ENCODE peak calls at places on chromosomes 13 and 19, in nine cellular contexts. H, G, V, D, Q, C, Y, S and T are unnamed samples.

GRCh38 chr19:58460039-58460438 is 6.8 kb upstream of the ZNF324 start:
- DNase-seq in Y (no peak), C (no peak), S (no peak), Q (no peak), H (no peak), G (no peak), D (no peak), V (no peak), T (no peak)

GRCh38 chr19:412356-413355 is 3.7 kb upstream of the C2CD4C start:
- DNase-seq in Y (no peak), G (no peak), S (no peak), Q (peak), D (no peak), V (no peak), C (peak), H (no peak), T (no peak)

GRCh38 chr13:113933901-113934300 is 40.0 kb downstream of the C13orf46 start:
- DNase-seq in Q (peak), S (no peak), C (no peak), H (peak), Y (no peak), G (no peak), V (no peak), D (no peak), T (no peak)

GRCh38 chr19:39916851-39917396 is 17.5 kb downstream of the FCGBP start:
- DNase-seq in C (no peak), V (no peak), H (peak), Y (peak), G (no peak), Q (no peak), S (no peak), D (no peak), T (no peak)

GRCh38 chr19:1154731-1155351 is 19.2 kb downstream of the SBNO2 start:
- DNase-seq in H (peak), V (peak), D (peak), S (peak), G (no peak), Y (peak), Q (peak), C (no peak), T (peak)

GRCh38 chr19:17394891-17395415 is 957 bp upstream of the CCDC194 start:
- DNase-seq in Y (peak), Q (peak), D (no peak), V (no peak), H (no peak), G (no peak), C (peak), S (peak), T (peak)

GRCh38 chr13:50128406-50129048 is 113.3 kb downstream of the KCNRG start:
- DNase-seq in V (no peak), C (no peak), Y (peak), G (no peak), S (no peak), D (no peak), Q (no peak), H (peak), T (no peak)

GRCh38 chr13:54536112-54536511 is 1507.5 kb downstream of the OLFM4 start:
- DNase-seq in S (no peak), D (no peak), H (no peak), G (no peak), C (peak), Q (no peak), V (no peak), Y (no peak), T (no peak)

GRCh38 chr19:37979547-37980082 is 72.6 kb downstream of the SIPA1L3 start:
- DNase-seq in S (no peak), V (no peak), D (no peak), Y (no peak), Q (no peak), G (no peak), H (no peak), C (peak), T (no peak)

GRCh38 chr19:19697589-19697988 is 28.9 kb downstream of the ZNF101 start:
- DNase-seq in C (no peak), D (no peak), V (no peak), H (no peak), S (no peak), G (no peak), Y (no peak), Q (no peak), T (no peak)

GRCh38 chr19:46373573-46374359 is 26.9 kb downstream of the PPP5C start:
- DNase-seq in S (peak), G (no peak), H (peak), D (no peak), V (peak), C (no peak), Q (peak), Y (peak), T (no peak)

GRCh38 chr19:52345162-52345561 is 9.1 kb downstream of the ZNF610 start:
- DNase-seq in Y (no peak), Q (no peak), C (no peak), S (no peak), G (no peak), V (no peak), D (no peak), H (no peak), T (no peak)

GRCh38 chr19:50568321-50569022 is at the start of gene LRRC4B:
- DNase-seq in Q (no peak), S (no peak), G (no peak), D (peak), Y (no peak), C (peak), H (no peak), V (no peak), T (no peak)

GRCh38 chr13:113846639-113847318 is 17.1 kb downstream of the GAS6 start:
- DNase-seq in D (no peak), Y (no peak), Q (peak), C (no peak), G (no peak), H (peak), V (no peak), S (no peak), T (no peak)

GRCh38 chr19:18594096-18594823 is 5.7 kb downstream of the REX1BD start:
- DNase-seq in H (peak), D (peak), Y (peak), C (peak), S (peak), Q (peak), G (no peak), V (peak), T (peak)

GRCh38 chr19:6717441-6717971 is 2.9 kb downstream of the C3 start:
- DNase-seq in D (no peak), C (no peak), S (no peak), H (no peak), Y (no peak), G (no peak), Q (no peak), V (no peak), T (no peak)

GRCh38 chr13:114167445-114167844 is 11.6 kb upstream of the CFAP97D2 start:
- DNase-seq in C (no peak), H (no peak), S (no peak), V (no peak), D (no peak), Y (no peak), G (no peak), Q (no peak), T (no peak)

GRCh38 chr19:18607222-18608101 is 863 bp upstream of the CRLF1 start:
- DNase-seq in V (no peak), S (no peak), Y (no peak), H (no peak), G (no peak), C (peak), Q (no peak), D (peak), T (no peak)

GRCh38 chr19:11205939-11206570 is 8.7 kb upstream of the KANK2 start:
- DNase-seq in C (no peak), H (no peak), S (no peak), G (no peak), V (no peak), Y (no peak), Q (no peak), D (no peak), T (no peak)